ENCODE peak calls at places on chromosomes 2 and 18, in ten cellular contexts. One of them, this sample, is unnamed.

GRCh38 chr2:23361185-23361584 is 23.8 kb upstream of the KLHL29 start:
- DNase-seq in psoas muscle: no peak
- DNase-seq in RWPE1: no peak
- DNase-seq in heart right ventricle: no peak
- DNase-seq in A549: no peak
- DNase-seq in tibial artery: no peak
- DNase-seq in heart left ventricle: no peak
- DNase-seq in IMR-90: peak; percentile 41
- DNase-seq in CD8-positive, alpha-beta T cell: no peak
- DNase-seq in coronary artery: no peak
- DNase-seq in this sample: no peak

GRCh38 chr2:59997371-59997770 is 556.1 kb downstream of the BCL11A start:
- DNase-seq in IMR-90: no peak
- DNase-seq in psoas muscle: no peak
- DNase-seq in A549: no peak
- DNase-seq in RWPE1: no peak
- DNase-seq in coronary artery: no peak
- DNase-seq in heart right ventricle: no peak
- DNase-seq in heart left ventricle: no peak
- DNase-seq in CD8-positive, alpha-beta T cell: no peak
- DNase-seq in tibial artery: no peak
- DNase-seq in this sample: no peak

GRCh38 chr18:49734836-49735235 is 78.5 kb downstream of the ACAA2 start:
- DNase-seq in IMR-90: no peak
- DNase-seq in coronary artery: no peak
- DNase-seq in A549: no peak
- DNase-seq in heart left ventricle: no peak
- DNase-seq in psoas muscle: no peak
- DNase-seq in RWPE1: no peak
- DNase-seq in tibial artery: no peak
- DNase-seq in heart right ventricle: no peak
- DNase-seq in CD8-positive, alpha-beta T cell: no peak
- DNase-seq in this sample: no peak

GRCh38 chr2:201466050-201466660 is 14.6 kb downstream of the STRADB start:
- DNase-seq in heart left ventricle: no peak
- DNase-seq in heart right ventricle: no peak
- DNase-seq in CD8-positive, alpha-beta T cell: no peak
- DNase-seq in coronary artery: no peak
- DNase-seq in tibial artery: no peak
- DNase-seq in psoas muscle: no peak
- DNase-seq in IMR-90: peak; percentile 90
- DNase-seq in RWPE1: peak; percentile 54
- DNase-seq in A549: no peak
- DNase-seq in this sample: no peak

GRCh38 chr2:96899084-96899735 is 29.3 kb upstream of the SEMA4C start:
- DNase-seq in A549: no peak
- DNase-seq in CD8-positive, alpha-beta T cell: no peak
- DNase-seq in tibial artery: no peak
- DNase-seq in RWPE1: no peak
- DNase-seq in psoas muscle: peak; percentile 88
- DNase-seq in coronary artery: no peak
- DNase-seq in heart left ventricle: no peak
- DNase-seq in IMR-90: peak; percentile 35
- DNase-seq in heart right ventricle: no peak
- DNase-seq in this sample: no peak

GRCh38 chr2:67255933-67256615 is 141.1 kb upstream of the ETAA1 start:
- DNase-seq in psoas muscle: no peak
- DNase-seq in tibial artery: no peak
- DNase-seq in heart right ventricle: no peak
- DNase-seq in RWPE1: peak; percentile 48
- DNase-seq in heart left ventricle: no peak
- DNase-seq in coronary artery: no peak
- DNase-seq in A549: no peak
- DNase-seq in IMR-90: peak; percentile 96
- DNase-seq in CD8-positive, alpha-beta T cell: no peak
- DNase-seq in this sample: no peak

GRCh38 chr18:4672152-4672551 is 217.0 kb upstream of the DLGAP1 start:
- DNase-seq in CD8-positive, alpha-beta T cell: no peak
- DNase-seq in heart right ventricle: no peak
- DNase-seq in RWPE1: no peak
- DNase-seq in tibial artery: no peak
- DNase-seq in psoas muscle: no peak
- DNase-seq in A549: no peak
- DNase-seq in coronary artery: no peak
- DNase-seq in IMR-90: no peak
- DNase-seq in heart left ventricle: no peak
- DNase-seq in this sample: no peak

GRCh38 chr2:144914622-144915230 is 394.8 kb upstream of the ZEB2 start:
- DNase-seq in coronary artery: no peak
- DNase-seq in tibial artery: no peak
- DNase-seq in IMR-90: peak; percentile 11
- DNase-seq in heart right ventricle: no peak
- DNase-seq in RWPE1: no peak
- DNase-seq in A549: no peak
- DNase-seq in CD8-positive, alpha-beta T cell: no peak
- DNase-seq in psoas muscle: no peak
- DNase-seq in heart left ventricle: no peak
- DNase-seq in this sample: no peak

GRCh38 chr2:234488913-234489451 is 7.9 kb downstream of the ARL4C start:
- DNase-seq in heart right ventricle: no peak
- DNase-seq in CD8-positive, alpha-beta T cell: peak; percentile 53
- DNase-seq in IMR-90: no peak
- DNase-seq in tibial artery: no peak
- DNase-seq in psoas muscle: no peak
- DNase-seq in RWPE1: no peak
- DNase-seq in heart left ventricle: no peak
- DNase-seq in A549: no peak
- DNase-seq in coronary artery: no peak
- DNase-seq in this sample: no peak
- H3K27ac ChIP-seq in heart right ventricle: no peak overlapping the region
- H3K27ac ChIP-seq in CD8-positive, alpha-beta T cell: peak overlapping the region; percentile 70
- H3K27ac ChIP-seq in IMR-90: no peak overlapping the region
- H3K27ac ChIP-seq in tibial artery: no peak overlapping the region
- H3K27ac ChIP-seq in psoas muscle: no peak overlapping the region
- H3K27ac ChIP-seq in RWPE1: peak overlapping the region; percentile 60
- H3K27ac ChIP-seq in heart left ventricle: no peak overlapping the region
- H3K27ac ChIP-seq in A549: peak overlapping the region; percentile 54
- H3K27ac ChIP-seq in coronary artery: no peak overlapping the region
- H3K27ac ChIP-seq in this sample: no peak overlapping the region

DNA sequence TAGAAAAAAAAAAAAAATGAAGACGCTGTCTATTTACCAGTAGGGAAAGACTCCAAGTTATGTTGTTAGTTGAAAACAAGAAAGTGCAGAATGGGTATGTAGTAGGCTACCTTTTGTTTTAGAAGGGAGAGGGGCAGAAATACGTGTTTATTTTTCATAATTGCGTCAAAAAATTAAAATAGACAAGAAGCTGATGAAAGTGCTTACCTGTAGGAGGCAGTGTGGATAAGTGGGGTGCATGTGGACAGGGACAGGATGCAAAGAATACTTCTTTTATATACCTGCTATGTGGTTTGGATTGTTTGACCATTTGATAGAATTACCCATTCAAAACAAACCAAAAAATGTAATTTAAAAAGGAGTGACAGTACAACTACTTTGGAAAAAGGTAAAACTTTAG is 3.0 kb upstream of the GCG start:
- DNase-seq in heart left ventricle: no peak
- DNase-seq in A549: no peak
- DNase-seq in psoas muscle: no peak
- DNase-seq in IMR-90: no peak
- DNase-seq in CD8-positive, alpha-beta T cell: no peak
- DNase-seq in heart right ventricle: no peak
- DNase-seq in coronary artery: no peak
- DNase-seq in RWPE1: no peak
- DNase-seq in tibial artery: no peak
- DNase-seq in this sample: no peak
- TF ChIP-seq CTCF in heart left ventricle: no peak
- TF ChIP-seq CTCF in A549: no peak
- TF ChIP-seq CTCF in psoas muscle: no peak
- TF ChIP-seq CTCF in IMR-90: peak; percentile 22
- TF ChIP-seq CTCF in CD8-positive, alpha-beta T cell: no peak
- TF ChIP-seq CTCF in heart right ventricle: no peak
- TF ChIP-seq CTCF in coronary artery: no peak
- TF ChIP-seq CTCF in RWPE1: no peak
- TF ChIP-seq CTCF in tibial artery: no peak
- TF ChIP-seq CTCF in this sample: no peak

GRCh38 chr2:169363027-169363569 is 764 bp upstream of the LRP2 start:
- DNase-seq in psoas muscle: no peak
- DNase-seq in RWPE1: no peak
- DNase-seq in coronary artery: no peak
- DNase-seq in tibial artery: no peak
- DNase-seq in CD8-positive, alpha-beta T cell: no peak
- DNase-seq in heart left ventricle: no peak
- DNase-seq in IMR-90: no peak
- DNase-seq in A549: no peak
- DNase-seq in heart right ventricle: no peak
- DNase-seq in this sample: no peak
- H3K27ac ChIP-seq in psoas muscle: no peak overlapping the region
- H3K27ac ChIP-seq in RWPE1: no peak overlapping the region
- H3K27ac ChIP-seq in coronary artery: no peak overlapping the region
- H3K27ac ChIP-seq in tibial artery: no peak overlapping the region
- H3K27ac ChIP-seq in CD8-positive, alpha-beta T cell: no peak overlapping the region
- H3K27ac ChIP-seq in heart left ventricle: no peak overlapping the region
- H3K27ac ChIP-seq in IMR-90: no peak overlapping the region
- H3K27ac ChIP-seq in A549: no peak overlapping the region
- H3K27ac ChIP-seq in heart right ventricle: no peak overlapping the region
- H3K27ac ChIP-seq in this sample: no peak overlapping the region

DNA sequence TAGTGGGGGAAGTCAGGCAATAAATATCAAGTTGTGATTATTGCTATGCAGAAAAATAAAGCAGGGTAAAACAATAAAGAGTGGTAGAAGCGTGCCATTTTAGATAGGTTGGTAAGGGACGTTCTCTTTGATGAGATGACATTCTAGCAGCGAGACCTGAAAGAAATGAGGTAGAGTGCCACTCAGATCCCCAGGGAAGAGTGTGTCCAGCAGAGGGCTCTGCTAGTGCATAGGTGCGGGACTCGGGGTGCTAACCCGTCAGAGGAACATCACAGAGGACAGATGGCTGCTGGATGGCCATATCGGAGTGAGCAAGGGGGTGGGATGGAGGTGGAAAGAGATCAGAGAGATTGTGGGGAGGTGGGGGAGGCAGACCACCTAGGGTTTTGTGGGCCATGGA is 16.3 kb upstream of the GTF2A1L start:
- DNase-seq in CD8-positive, alpha-beta T cell: no peak
- DNase-seq in heart right ventricle: no peak
- DNase-seq in heart left ventricle: no peak
- DNase-seq in psoas muscle: no peak
- DNase-seq in IMR-90: peak; percentile 41
- DNase-seq in coronary artery: no peak
- DNase-seq in A549: no peak
- DNase-seq in tibial artery: no peak
- DNase-seq in RWPE1: peak; percentile 13
- DNase-seq in this sample: no peak
- TF ChIP-seq CTCF in CD8-positive, alpha-beta T cell: no peak
- TF ChIP-seq CTCF in heart right ventricle: peak; percentile 33
- TF ChIP-seq CTCF in heart left ventricle: peak; percentile 18
- TF ChIP-seq CTCF in psoas muscle: no peak
- TF ChIP-seq CTCF in IMR-90: peak; percentile 60
- TF ChIP-seq CTCF in coronary artery: no peak
- TF ChIP-seq CTCF in A549: peak; percentile 45
- TF ChIP-seq CTCF in tibial artery: no peak
- TF ChIP-seq CTCF in RWPE1: no peak
- TF ChIP-seq CTCF in this sample: no peak

GRCh38 chr2:207632575-207633492 is 7.6 kb upstream of the METTL21A start:
- DNase-seq in A549: peak; percentile 44
- DNase-seq in psoas muscle: no peak
- DNase-seq in CD8-positive, alpha-beta T cell: no peak
- DNase-seq in tibial artery: no peak
- DNase-seq in heart right ventricle: no peak
- DNase-seq in coronary artery: no peak
- DNase-seq in RWPE1: peak; percentile 69
- DNase-seq in IMR-90: peak; percentile 58
- DNase-seq in heart left ventricle: no peak
- DNase-seq in this sample: no peak
- H3K27ac ChIP-seq in A549: peak overlapping the region; percentile 94
- H3K27ac ChIP-seq in psoas muscle: peak overlapping the region; percentile 23
- H3K27ac ChIP-seq in CD8-positive, alpha-beta T cell: no peak overlapping the region
- H3K27ac ChIP-seq in tibial artery: no peak overlapping the region
- H3K27ac ChIP-seq in heart right ventricle: no peak overlapping the region
- H3K27ac ChIP-seq in coronary artery: no peak overlapping the region
- H3K27ac ChIP-seq in RWPE1: peak overlapping the region; percentile 51
- H3K27ac ChIP-seq in IMR-90: no peak overlapping the region
- H3K27ac ChIP-seq in heart left ventricle: no peak overlapping the region
- H3K27ac ChIP-seq in this sample: no peak overlapping the region